ENCODE peak calls at places on chromosomes 13 and 19, in seven cellular contexts. P, W, A, M, I, R and X are unnamed samples.

GRCh38 chr19:24065243-24065642 is 21.7 kb upstream of the ZNF254 start:
- DNase-seq in A (no peak), M (no peak), I (no peak), W (no peak), P (no peak), R (no peak), X (no peak)

GRCh38 chr13:60612593-60612992 is 215.6 kb downstream of the TDRD3 start:
- DNase-seq in W (no peak), I (no peak), A (no peak), P (no peak), M (no peak), R (no peak), X (no peak)

GRCh38 chr19:33156354-33156753 is 24.4 kb downstream of the WDR88 start:
- DNase-seq in A (no peak), M (no peak), P (no peak), W (peak; percentile 35), R (no peak), I (no peak), X (no peak)

GRCh38 chr19:18130523-18131242 is 22.3 kb upstream of the PIK3R2 start:
- DNase-seq in I (no peak), M (no peak), P (no peak), R (no peak), W (no peak), A (no peak), X (peak; percentile 33)

GRCh38 chr13:102400619-102401125 is 1.2 kb downstream of the FGF14 start:
- DNase-seq in R (no peak), A (no peak), W (no peak), M (no peak), P (no peak), I (peak; percentile 73), X (no peak)

GRCh38 chr13:100808330-100808729 is 133.7 kb upstream of the TMTC4 start:
- DNase-seq in W (peak; percentile 92), M (no peak), P (no peak), I (no peak), A (no peak), R (no peak), X (no peak)

GRCh38 chr19:33210266-33210940 is 15.2 kb downstream of the SLC7A10 start:
- DNase-seq in A (no peak), W (no peak), M (no peak), R (no peak), P (no peak), I (peak; percentile 19), X (no peak)

GRCh38 chr19:8505680-8506401 is 3.4 kb upstream of the PRAM1 start:
- DNase-seq in I (peak; percentile 98), W (peak; percentile 58), P (peak; percentile 94), R (peak; percentile 85), A (no peak), M (no peak), X (peak; percentile 87)

GRCh38 chr13:100584901-100585300 is 3.7 kb downstream of the GGACT start:
- DNase-seq in I (no peak), A (no peak), M (no peak), P (no peak), R (no peak), W (no peak), X (no peak)

GRCh38 chr13:45527699-45528462 is 63.1 kb downstream of the COG3 start:
- DNase-seq in P (no peak), M (no peak), R (no peak), I (no peak), W (peak; percentile 77), A (no peak), X (no peak)

GRCh38 chr13:97904059-97904458 is 49.4 kb upstream of the IPO5 start:
- DNase-seq in I (no peak), W (no peak), M (no peak), P (no peak), R (no peak), A (no peak), X (no peak)

GRCh38 chr13:29676535-29676934 is 81.0 kb upstream of the SLC7A1 start:
- DNase-seq in R (no peak), W (no peak), M (no peak), A (no peak), I (no peak), P (no peak), X (no peak)

GRCh38 chr19:45413497-45413896 is 7.1 kb downstream of the POLR1G start:
- DNase-seq in M (no peak), P (no peak), I (no peak), A (no peak), R (no peak), W (no peak), X (no peak)

GRCh38 chr19:1492474-1493006 is 1.6 kb downstream of the REEP6 start:
- DNase-seq in W (no peak), I (no peak), A (no peak), M (no peak), P (no peak), R (peak; percentile 79), X (no peak)
- TF ChIP-seq JUND in W (no peak), I (no peak), A (no peak), M (no peak), P (no peak), R (peak; percentile 92), X (no peak)

GRCh38 chr13:77511552-77511951 is 24.0 kb upstream of the SCEL start:
- DNase-seq in W (no peak), P (no peak), R (no peak), M (no peak), A (no peak), I (no peak), X (no peak)
- TF ChIP-seq JUND in W (no peak), P (no peak), R (no peak), M (no peak), A (no peak), I (no peak), X (no peak)

GRCh38 chr19:1998712-1999708 is 16.5 kb downstream of the BTBD2 start:
- DNase-seq in W (no peak), I (no peak), M (no peak), R (no peak), P (no peak), A (no peak), X (no peak)

GRCh38 chr19:1992759-1993260 is 22.7 kb downstream of the BTBD2 start:
- DNase-seq in R (peak; percentile 85), M (no peak), P (peak; percentile 81), W (no peak), A (no peak), I (peak; percentile 93), X (peak; percentile 76)

GRCh38 chr19:1999856-2000515 is 15.5 kb downstream of the BTBD2 start:
- DNase-seq in P (no peak), W (no peak), R (no peak), M (no peak), I (no peak), A (no peak), X (no peak)

DNA sequence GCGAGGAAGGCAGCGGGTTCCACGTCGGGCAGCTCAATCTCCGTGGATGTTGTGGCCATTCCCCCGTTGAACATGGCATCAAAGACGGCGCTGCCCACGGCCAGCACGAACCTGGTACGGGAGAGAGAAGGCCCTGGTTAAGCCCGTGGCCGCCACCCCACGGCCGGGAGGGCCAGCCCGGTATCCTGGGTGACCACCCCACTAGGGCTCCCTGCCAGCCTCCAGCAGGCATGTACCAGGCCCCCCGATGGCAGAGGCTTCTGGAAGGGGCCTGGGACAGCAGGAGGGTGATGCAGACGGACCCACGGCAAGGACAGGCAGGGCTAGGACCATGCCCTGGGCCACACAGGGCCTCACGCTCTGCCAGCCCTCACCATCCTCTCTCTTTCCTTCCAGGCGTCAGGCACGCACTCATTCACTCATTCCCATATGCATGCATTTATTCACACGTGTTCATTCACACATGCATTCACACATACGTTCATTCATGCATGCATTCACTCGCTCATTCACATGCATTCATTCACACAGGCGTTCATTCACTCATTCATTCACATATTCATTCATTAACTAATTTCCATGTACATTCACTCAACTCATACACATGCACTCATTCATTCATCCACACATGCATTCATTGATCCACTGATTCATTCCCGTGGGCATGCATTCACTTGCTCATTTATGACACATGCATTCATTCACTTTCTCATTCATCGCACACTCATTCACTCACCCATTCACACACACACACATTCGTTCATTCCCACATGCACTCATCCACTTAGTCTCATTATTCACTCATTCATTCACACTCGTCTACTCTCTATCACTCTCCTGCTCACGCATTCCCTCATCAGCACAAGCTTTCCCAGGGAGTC is 17.9 kb downstream of the BTBD2 start:
- DNase-seq in R (no peak), M (no peak), W (no peak), I (no peak), A (no peak), P (no peak), X (no peak)
- TF ChIP-seq JUND in R (no peak), M (no peak), W (no peak), I (no peak), A (no peak), P (no peak), X (no peak)

DNA sequence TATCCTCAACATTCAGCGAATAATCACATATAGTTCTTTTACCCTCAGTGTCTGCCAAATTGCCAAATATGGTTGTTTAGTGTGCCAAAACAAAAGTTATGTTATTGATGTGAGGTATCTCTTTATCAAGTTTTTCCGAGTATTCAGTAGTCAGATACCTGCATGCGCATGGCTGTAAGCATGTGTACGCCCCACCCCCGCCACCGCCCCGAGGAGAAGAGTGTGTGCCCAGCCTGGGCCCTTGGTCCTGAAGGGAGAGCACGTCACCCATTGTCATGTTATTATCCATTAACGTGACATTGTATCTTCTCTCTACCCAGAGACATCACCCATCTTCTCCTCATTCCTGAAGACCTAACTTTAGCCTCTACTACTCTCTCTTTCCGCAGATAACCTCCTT is 147.0 kb downstream of the SHISA2 start:
- DNase-seq in P (no peak), W (no peak), A (no peak), M (no peak), R (no peak), I (no peak), X (no peak)
- TF ChIP-seq JUND in P (no peak), W (no peak), A (no peak), M (no peak), R (no peak), I (no peak), X (no peak)

DNA sequence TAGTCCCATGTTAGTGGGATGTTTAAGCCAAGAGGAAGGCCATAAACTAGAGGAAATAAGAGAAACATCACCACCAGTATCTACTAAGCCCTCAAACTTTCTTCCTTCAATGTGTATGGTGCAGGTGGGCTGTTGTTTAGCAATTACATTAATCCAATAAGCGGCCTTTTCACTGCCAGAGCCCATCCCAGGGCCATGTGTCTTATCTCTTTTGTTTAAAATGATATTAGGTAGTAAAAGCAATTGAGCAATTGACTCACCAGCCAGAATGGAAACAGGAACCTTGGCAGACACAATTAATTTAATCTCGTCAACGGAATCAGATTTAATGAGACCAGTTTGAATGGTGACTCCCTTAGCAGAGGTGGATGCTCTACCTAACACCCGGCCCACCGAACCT is 1503.5 kb downstream of the UQCRFS1 start:
- DNase-seq in W (no peak), A (no peak), M (no peak), I (no peak), P (no peak), R (no peak), X (no peak)
- TF ChIP-seq JUND in W (no peak), A (no peak), M (no peak), I (no peak), P (no peak), R (no peak), X (no peak)